ENCODE peak calls at places on chromosomes 2 and 18, in four cellular contexts. P is K562, X is HepG2, S is GM12878. K is an unnamed sample.
A peak's percentile ranks its signal among the peaks of the same experiment; 100 is the strongest.

GRCh38 chr2:229920011-229920781 is 1.6 kb downstream of the TRIP12 start:
- DNase-seq in X (peak; percentile 27), P (peak; percentile 12), S (no peak), K (no peak)

GRCh38 chr2:20094142-20094792 is 42.8 kb upstream of the LAPTM4A start:
- DNase-seq in S (no peak), X (no peak), P (no peak), K (no peak)

GRCh38 chr18:62877448-62878221 is 162.3 kb downstream of the PHLPP1 start:
- DNase-seq in S (no peak), P (no peak), X (peak; percentile 30), K (no peak)

GRCh38 chr2:32231959-32232358 is 32.7 kb downstream of the NLRC4 start:
- DNase-seq in X (peak; percentile 58), P (no peak), S (no peak), K (no peak)

GRCh38 chr2:135874966-135875365 is 1.3 kb downstream of the MCM6 start:
- DNase-seq in S (no peak), P (no peak), X (no peak), K (no peak)

GRCh38 chr18:47929681-47930085 is 776 bp downstream of the SMAD2 start:
- DNase-seq in X (peak; percentile 37), P (no peak), S (no peak), K (no peak)

GRCh38 chr18:6719914-6720692 is 9.4 kb upstream of the ARHGAP28 start:
- DNase-seq in P (no peak), S (no peak), X (no peak), K (no peak)

GRCh38 chr18:29892960-29893558 is 1149.5 kb downstream of the DSC3 start:
- DNase-seq in X (no peak), S (no peak), P (peak; percentile 8), K (no peak)

GRCh38 chr2:221289846-221290245 is 282.3 kb downstream of the EPHA4 start:
- DNase-seq in S (no peak), P (no peak), X (no peak), K (no peak)

GRCh38 chr2:202113571-202114142 is 40.6 kb downstream of the KIAA2012 start:
- DNase-seq in S (no peak), X (peak; percentile 29), P (no peak), K (no peak)

GRCh38 chr2:132515010-132515409 is 98.4 kb downstream of the GPR39 start:
- DNase-seq in S (no peak), P (no peak), X (no peak), K (no peak)

GRCh38 chr2:130824492-130825061 is 12.1 kb upstream of the ARHGEF4 start:
- DNase-seq in S (peak; percentile 86), P (no peak), X (no peak), K (peak; percentile 41)

GRCh38 chr18:35186491-35187034 is 54.3 kb upstream of the ZNF397 start:
- DNase-seq in S (no peak), P (no peak), X (no peak), K (no peak)

GRCh38 chr18:46488472-46489213 is 168.4 kb downstream of the LOXHD1 start:
- DNase-seq in P (no peak), S (no peak), X (no peak), K (no peak)

GRCh38 chr18:5466256-5466655 is 77.5 kb downstream of the EPB41L3 start:
- DNase-seq in S (no peak), X (no peak), P (no peak), K (no peak)

GRCh38 chr18:22253676-22254075 is 84.3 kb downstream of the GATA6 start:
- DNase-seq in P (no peak), S (no peak), X (no peak), K (no peak)

GRCh38 chr18:36314098-36314497 is 16.6 kb downstream of the FHOD3 start:
- DNase-seq in X (no peak), P (no peak), S (no peak), K (peak; percentile 24)

GRCh38 chr18:34801769-34802168 is 91.7 kb downstream of the DTNA start:
- DNase-seq in X (no peak), S (no peak), P (no peak), K (no peak)

GRCh38 chr2:43542285-43542933 is 53.4 kb downstream of the THADA start:
- DNase-seq in X (peak; percentile 54), S (no peak), P (peak; percentile 34), K (no peak)

GRCh38 chr2:136183095-136183494 is 65.1 kb upstream of the CXCR4 start:
- DNase-seq in P (no peak), X (no peak), S (no peak), K (no peak)

GRCh38 chr2:129812071-129812470 is 167.4 kb upstream of the RAB6C start:
- DNase-seq in S (peak; percentile 33), P (no peak), X (peak; percentile 20), K (no peak)

GRCh38 chr18:72866572-72866900 is 1.3 kb downstream of the NETO1 start:
- DNase-seq in P (no peak), X (no peak), S (no peak), K (no peak)

GRCh38 chr18:12253517-12254136 is 534 bp upstream of the CIDEA start:
- DNase-seq in X (no peak), P (no peak), S (no peak), K (peak; percentile 64)

GRCh38 chr2:199488772-199489400 is 31.1 kb upstream of the SATB2 start:
- DNase-seq in X (peak; percentile 54), P (peak; percentile 65), S (no peak), K (peak; percentile 88)

GRCh38 chr2:223088866-223089265 is 36.9 kb downstream of the KCNE4 start:
- DNase-seq in X (no peak), P (no peak), S (no peak), K (no peak)

GRCh38 chr2:49255325-49256023 is 101.2 kb upstream of the FSHR start:
- DNase-seq in P (no peak), S (no peak), X (no peak), K (no peak)

GRCh38 chr18:1014496-1014895 is 109.8 kb downstream of the ADCYAP1 start:
- DNase-seq in P (no peak), S (no peak), X (no peak), K (no peak)

GRCh38 chr18:1013951-1014350 is 109.3 kb downstream of the ADCYAP1 start:
- DNase-seq in P (no peak), X (no peak), S (no peak), K (no peak)

GRCh38 chr18:1015777-1016176 is 111.1 kb downstream of the ADCYAP1 start:
- DNase-seq in X (no peak), S (no peak), P (no peak), K (no peak)

GRCh38 chr18:1017227-1017626 is 112.6 kb downstream of the ADCYAP1 start:
- DNase-seq in X (no peak), S (no peak), P (no peak), K (no peak)

DNA sequence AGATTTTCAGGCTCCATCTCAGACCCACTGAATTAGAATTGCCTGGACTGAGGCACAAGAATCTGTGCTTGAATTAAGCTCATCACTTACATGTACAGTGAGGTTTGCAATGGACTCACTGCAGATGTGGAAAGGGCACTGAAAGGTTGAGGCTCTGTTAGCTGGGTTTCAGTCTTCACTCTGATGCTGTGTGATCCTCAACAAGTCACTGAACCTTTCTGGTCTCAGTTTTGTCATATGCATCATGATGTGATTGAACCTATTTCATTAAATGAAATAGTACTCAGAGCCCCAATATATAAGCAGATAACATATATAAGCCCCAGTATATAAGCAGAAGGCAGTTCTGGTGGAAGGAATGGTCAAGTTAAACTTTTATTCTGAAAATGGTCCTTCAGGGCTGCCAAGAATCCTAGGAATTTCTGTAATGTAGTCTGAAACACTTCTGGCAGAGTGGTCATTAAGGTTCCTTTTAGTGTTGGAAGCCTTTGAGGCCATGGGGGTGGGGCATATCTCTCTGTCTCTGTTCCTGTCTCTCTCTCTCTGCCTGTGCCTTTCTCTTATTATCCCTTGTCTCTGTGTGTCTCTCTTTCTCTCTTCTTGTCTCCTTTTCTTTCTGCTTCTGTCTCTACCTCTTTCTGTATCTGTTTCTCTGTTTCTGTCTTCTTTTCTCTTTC is 110.4 kb downstream of the ADCYAP1 start:
- DNase-seq in P (no peak), S (no peak), X (no peak), K (no peak)
- TF ChIP-seq GABPA in P (no peak), S (no peak), X (no peak), K (no peak)

DNA sequence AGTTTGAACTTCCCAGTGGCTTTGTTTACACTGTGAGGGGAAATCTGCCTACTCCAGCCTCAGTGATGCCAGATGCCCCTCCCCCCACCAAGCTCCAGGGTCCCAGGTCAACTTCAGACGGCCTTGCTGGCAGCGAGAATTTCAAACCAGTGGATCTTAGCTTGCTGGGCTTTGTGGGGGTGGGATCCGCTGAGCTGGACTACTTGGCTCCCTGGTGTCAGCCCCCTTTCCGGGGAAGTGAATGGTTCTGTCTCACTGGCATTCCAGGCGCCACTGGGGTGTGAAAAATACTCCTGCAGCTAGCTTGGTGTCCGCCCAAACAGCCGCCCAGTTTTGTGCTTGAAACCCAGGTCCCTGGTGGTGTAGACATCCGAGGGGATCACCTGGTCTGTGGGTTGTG is 70.0 kb upstream of the NEUROD1 start:
- DNase-seq in S (no peak), P (no peak), X (no peak), K (no peak)
- TF ChIP-seq POLR2A in S (no peak), P (no peak), X (no peak), K (no peak)

GRCh38 chr2:107218208-107218607 is 332.2 kb upstream of the ST6GAL2 start:
- DNase-seq in X (no peak), P (no peak), S (no peak), K (no peak)

GRCh38 chr2:107215764-107216398 is 329.9 kb upstream of the ST6GAL2 start:
- DNase-seq in P (no peak), X (no peak), S (no peak), K (no peak)
- TF ChIP-seq GABPA in P (no peak), X (no peak), S (no peak), K (no peak)

DNA sequence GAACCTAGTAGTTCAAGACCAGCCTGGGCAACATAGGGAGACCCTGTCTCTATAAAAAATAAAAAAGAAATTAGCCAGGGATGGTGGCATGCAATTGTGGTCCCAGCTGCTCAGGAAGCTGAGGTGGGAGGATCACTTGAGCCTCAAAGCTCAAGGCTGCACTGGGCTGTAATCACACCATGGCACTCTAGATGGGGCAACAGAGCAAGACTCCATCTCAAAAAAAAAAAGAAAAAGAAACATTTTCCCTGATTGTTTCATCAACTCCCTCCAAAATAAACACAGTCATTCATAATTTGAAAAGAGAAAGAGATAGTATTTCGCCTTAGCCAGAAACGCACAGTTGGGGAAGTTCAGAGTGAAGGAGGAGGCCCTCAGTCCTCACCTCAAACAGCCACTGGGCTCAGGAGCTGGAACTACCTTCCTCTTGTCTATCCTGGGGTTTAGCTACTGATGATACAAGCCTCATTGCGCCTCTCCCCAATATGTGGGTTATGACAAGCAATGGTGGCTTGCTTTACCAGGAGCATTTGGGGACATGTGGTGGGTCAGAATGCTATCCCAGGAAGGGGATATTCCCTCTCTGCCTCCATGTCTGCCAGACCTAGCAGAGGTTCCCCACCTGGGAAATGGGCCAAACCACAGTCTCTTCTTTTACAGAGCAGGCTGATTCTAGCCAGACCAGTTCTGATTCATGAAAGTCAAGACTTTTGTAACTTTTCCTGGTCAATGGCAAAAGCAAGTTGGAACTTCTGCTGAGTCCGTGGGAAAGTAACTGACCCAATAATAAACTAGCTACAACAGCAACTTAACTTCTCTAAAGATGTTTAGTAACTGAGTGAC is 22.2 kb upstream of the TMEM87B start:
- DNase-seq in S (no peak), X (no peak), P (no peak), K (no peak)
- TF ChIP-seq POLR2A in S (no peak), X (no peak), P (no peak), K (no peak)

GRCh38 chr18:78519394-78520062 is 460.1 kb upstream of the SALL3 start:
- DNase-seq in X (no peak), S (no peak), P (no peak), K (no peak)
- TF ChIP-seq GABPA in X (no peak), S (no peak), P (no peak), K (no peak)

K was measured in H1.